ENCODE peak calls at places on chromosomes 4 and X, in four cellular contexts. One of them, this sample, is unnamed.

GRCh38 chr4:108988514-108989195 is 225.8 kb upstream of the ETNPPL start:
- DNase-seq in frontal cortex: no peak
- DNase-seq in lower lobe of right lung: no peak
- DNase-seq in psoas muscle: no peak
- DNase-seq in this sample: no peak

GRCh38 chrX:73581002-73581628 is 18.1 kb downstream of the CHIC1 start:
- DNase-seq in psoas muscle: no peak
- DNase-seq in lower lobe of right lung: no peak
- DNase-seq in frontal cortex: no peak
- DNase-seq in this sample: no peak

GRCh38 chr4:182246401-182247205 is 3.4 kb downstream of the TENM3 start:
- DNase-seq in frontal cortex: no peak
- DNase-seq in psoas muscle: no peak
- DNase-seq in lower lobe of right lung: no peak
- DNase-seq in this sample: peak

GRCh38 chr4:98609946-98610345 is 48.5 kb downstream of the TSPAN5 start:
- DNase-seq in psoas muscle: no peak
- DNase-seq in lower lobe of right lung: no peak
- DNase-seq in frontal cortex: no peak
- DNase-seq in this sample: no peak

GRCh38 chrX:119654112-119654531 is 38.8 kb downstream of the SEPTIN6 start:
- DNase-seq in psoas muscle: peak
- DNase-seq in lower lobe of right lung: no peak
- DNase-seq in frontal cortex: no peak
- DNase-seq in this sample: no peak

GRCh38 chr4:62006108-62006507 is 806.0 kb downstream of the ADGRL3 start:
- DNase-seq in frontal cortex: no peak
- DNase-seq in lower lobe of right lung: no peak
- DNase-seq in psoas muscle: no peak
- DNase-seq in this sample: no peak

GRCh38 chr4:139184129-139184528 is 7.1 kb upstream of the ELF2 start:
- DNase-seq in psoas muscle: no peak
- DNase-seq in lower lobe of right lung: no peak
- DNase-seq in frontal cortex: no peak
- DNase-seq in this sample: no peak

GRCh38 chr4:2096073-2096609 is 37.0 kb downstream of the NAT8L start:
- DNase-seq in psoas muscle: no peak
- DNase-seq in frontal cortex: no peak
- DNase-seq in lower lobe of right lung: no peak
- DNase-seq in this sample: peak

GRCh38 chr4:169248645-169249044 is 22.1 kb downstream of the SH3RF1 start:
- DNase-seq in frontal cortex: no peak
- DNase-seq in psoas muscle: no peak
- DNase-seq in lower lobe of right lung: no peak
- DNase-seq in this sample: no peak

GRCh38 chrX:71440401-71440800 is 74.2 kb downstream of the TAF1 start:
- DNase-seq in psoas muscle: no peak
- DNase-seq in frontal cortex: no peak
- DNase-seq in lower lobe of right lung: no peak
- DNase-seq in this sample: no peak

GRCh38 chrX:151912780-151913179 is at the start of gene MAGEA4:
- DNase-seq in psoas muscle: no peak
- DNase-seq in frontal cortex: no peak
- DNase-seq in lower lobe of right lung: no peak
- DNase-seq in this sample: no peak

GRCh38 chrX:21193196-21193595 is 181.0 kb upstream of the CNKSR2 start:
- DNase-seq in lower lobe of right lung: no peak
- DNase-seq in psoas muscle: no peak
- DNase-seq in frontal cortex: no peak
- DNase-seq in this sample: no peak

GRCh38 chr4:152572417-152573086 is 36.7 kb upstream of the FBXW7 start:
- DNase-seq in frontal cortex: no peak
- DNase-seq in psoas muscle: no peak
- DNase-seq in lower lobe of right lung: no peak
- DNase-seq in this sample: peak

GRCh38 chrX:150358651-150359050 is 4.5 kb upstream of the MAMLD1 start:
- DNase-seq in psoas muscle: no peak
- DNase-seq in lower lobe of right lung: no peak
- DNase-seq in frontal cortex: no peak
- DNase-seq in this sample: no peak

GRCh38 chr4:15344041-15344440 is 83.8 kb upstream of the C1QTNF7 start:
- DNase-seq in lower lobe of right lung: no peak
- DNase-seq in frontal cortex: no peak
- DNase-seq in psoas muscle: no peak
- DNase-seq in this sample: peak

GRCh38 chr4:8009710-8010534 is 70.3 kb upstream of the AFAP1 start:
- DNase-seq in frontal cortex: no peak
- DNase-seq in psoas muscle: no peak
- DNase-seq in lower lobe of right lung: no peak
- DNase-seq in this sample: no peak

GRCh38 chr4:140609548-140610425 is 41.0 kb upstream of the UCP1 start:
- DNase-seq in lower lobe of right lung: no peak
- DNase-seq in frontal cortex: peak
- DNase-seq in psoas muscle: no peak
- DNase-seq in this sample: peak

GRCh38 chr4:123744664-123745290 is 348.2 kb downstream of the SPRY1 start:
- DNase-seq in psoas muscle: peak
- DNase-seq in frontal cortex: no peak
- DNase-seq in lower lobe of right lung: no peak
- DNase-seq in this sample: no peak

GRCh38 chr4:23237771-23238170 is 545.0 kb downstream of the GBA3 start:
- DNase-seq in lower lobe of right lung: no peak
- DNase-seq in frontal cortex: no peak
- DNase-seq in psoas muscle: peak
- DNase-seq in this sample: no peak

GRCh38 chrX:68417651-68418050 is 15.6 kb downstream of the OPHN1 start:
- DNase-seq in frontal cortex: no peak
- DNase-seq in psoas muscle: no peak
- DNase-seq in lower lobe of right lung: no peak
- DNase-seq in this sample: no peak

GRCh38 chr4:155532373-155532772 is 134.3 kb upstream of the GUCY1A1 start:
- DNase-seq in lower lobe of right lung: no peak
- DNase-seq in psoas muscle: no peak
- DNase-seq in frontal cortex: no peak
- DNase-seq in this sample: no peak

GRCh38 chrX:3663576-3664290 is 49.7 kb downstream of the PRKX start:
- DNase-seq in psoas muscle: no peak
- DNase-seq in lower lobe of right lung: peak
- DNase-seq in frontal cortex: no peak
- DNase-seq in this sample: no peak

GRCh38 chrX:131861088-131861787 is 161.9 kb upstream of the STK26 start:
- DNase-seq in frontal cortex: no peak
- DNase-seq in lower lobe of right lung: no peak
- DNase-seq in psoas muscle: no peak
- DNase-seq in this sample: peak

GRCh38 chrX:107537815-107538214 is 88.4 kb downstream of the FRMPD3 start:
- DNase-seq in frontal cortex: no peak
- DNase-seq in psoas muscle: no peak
- DNase-seq in lower lobe of right lung: no peak
- DNase-seq in this sample: peak

GRCh38 chr4:128168701-128169100 is 107.6 kb downstream of the LARP1B start:
- DNase-seq in psoas muscle: no peak
- DNase-seq in lower lobe of right lung: no peak
- DNase-seq in frontal cortex: no peak
- DNase-seq in this sample: no peak

GRCh38 chrX:132292753-132293152 is 73.5 kb upstream of the RAP2C start:
- DNase-seq in frontal cortex: peak
- DNase-seq in psoas muscle: no peak
- DNase-seq in lower lobe of right lung: no peak
- DNase-seq in this sample: peak

GRCh38 chrX:156000361-156000926 is 2.9 kb downstream of the IL9R start:
- DNase-seq in lower lobe of right lung: no peak
- DNase-seq in frontal cortex: no peak
- DNase-seq in psoas muscle: no peak
- DNase-seq in this sample: peak

GRCh38 chr4:61740950-61741638 is 541.0 kb downstream of the ADGRL3 start:
- DNase-seq in psoas muscle: no peak
- DNase-seq in lower lobe of right lung: no peak
- DNase-seq in frontal cortex: no peak
- DNase-seq in this sample: no peak

GRCh38 chr4:8741513-8742226 is 130.0 kb downstream of the HMX1 start:
- DNase-seq in frontal cortex: no peak
- DNase-seq in psoas muscle: no peak
- DNase-seq in lower lobe of right lung: peak
- DNase-seq in this sample: no peak

GRCh38 chrX:24341795-24342194 is 18.6 kb upstream of the SUPT20HL1 start:
- DNase-seq in psoas muscle: no peak
- DNase-seq in frontal cortex: no peak
- DNase-seq in lower lobe of right lung: no peak
- DNase-seq in this sample: peak

This sample was measured in mammary epithelial cell.